ENCODE peak calls at places on chromosome 10, in ten cellular contexts. V is thoracic aorta; Z is HCT116; F is hepatocyte; M is left lung; I is AG04450; G is pancreas; T is CD8-positive, alpha-beta T cell; H is brain microvascular endothelial cell; J is lower lobe of right lung. R is an unnamed sample.

GRCh38 chr10:788796-789748 is 99.6 kb upstream of the DIP2C start:
- DNase-seq in V (no peak), Z (peak; percentile 18), F (peak; percentile 80), M (peak; percentile 66), I (peak; percentile 20), G (no peak), T (no peak), H (peak; percentile 74), J (peak; percentile 80), R (peak; percentile 36)

GRCh38 chr10:131708225-131708624 is 192.6 kb upstream of the PPP2R2D start:
- DNase-seq in V (no peak), Z (no peak), F (no peak), M (no peak), I (no peak), G (no peak), T (no peak), H (no peak), J (no peak), R (no peak)

GRCh38 chr10:103570844-103571655 is 77.5 kb downstream of the NEURL1 start:
- DNase-seq in V (no peak), Z (no peak), F (peak; percentile 47), M (no peak), I (no peak), G (no peak), T (no peak), H (no peak), J (no peak), R (no peak)

GRCh38 chr10:101867931-101868330 is 24.3 kb upstream of the KCNIP2 start:
- DNase-seq in V (no peak), Z (no peak), F (no peak), M (no peak), I (no peak), G (no peak), T (no peak), H (no peak), J (no peak), R (no peak)

GRCh38 chr10:102004376-102004775 is 51.6 kb downstream of the ARMH3 start:
- DNase-seq in V (no peak), Z (no peak), F (no peak), M (no peak), I (peak; percentile 24), G (no peak), T (no peak), H (peak; percentile 82), J (no peak), R (peak; percentile 77)

GRCh38 chr10:124152139-124152780 is 58.9 kb upstream of the CHST15 start:
- DNase-seq in V (peak; percentile 36), Z (peak; percentile 87), F (peak; percentile 77), M (peak; percentile 69), I (no peak), G (no peak), T (no peak), H (peak; percentile 56), J (peak; percentile 57), R (peak; percentile 80)

GRCh38 chr10:102564209-102564834 is 60.5 kb downstream of the SUFU start:
- DNase-seq in V (no peak), Z (no peak), F (no peak), M (no peak), I (no peak), G (no peak), T (no peak), H (no peak), J (no peak), R (no peak)

GRCh38 chr10:89684604-89685003 is 16.8 kb upstream of the KIF20B start:
- DNase-seq in V (no peak), Z (no peak), F (no peak), M (no peak), I (no peak), G (no peak), T (no peak), H (peak; percentile 16), J (no peak), R (peak; percentile 68)

GRCh38 chr10:72331575-72332422 is 22.9 kb downstream of the DNAJB12 start:
- DNase-seq in V (peak; percentile 43), Z (peak; percentile 80), F (peak; percentile 88), M (peak; percentile 92), I (no peak), G (peak; percentile 95), T (peak; percentile 85), H (peak; percentile 68), J (peak; percentile 96), R (peak; percentile 92)

GRCh38 chr10:99374972-99375371 is 45.8 kb downstream of the CNNM1 start:
- DNase-seq in V (no peak), Z (no peak), F (no peak), M (no peak), I (no peak), G (no peak), T (no peak), H (no peak), J (no peak), R (no peak)

GRCh38 chr10:133154411-133154810 is 5.6 kb upstream of the KNDC1 start:
- DNase-seq in V (no peak), Z (no peak), F (no peak), M (no peak), I (no peak), G (no peak), T (no peak), H (no peak), J (no peak), R (no peak)

GRCh38 chr10:119309423-119309770 is 102.0 kb downstream of the GRK5 start:
- DNase-seq in V (no peak), Z (no peak), F (no peak), M (no peak), I (no peak), G (no peak), T (no peak), H (no peak), J (peak; percentile 3), R (no peak)

GRCh38 chr10:123837771-123838170 is 53.8 kb downstream of the CPXM2 start:
- DNase-seq in V (no peak), Z (no peak), F (no peak), M (no peak), I (no peak), G (no peak), T (no peak), H (no peak), J (no peak), R (no peak)

GRCh38 chr10:124336186-124336585 is 82.5 kb downstream of the OAT start:
- DNase-seq in V (no peak), Z (no peak), F (no peak), M (no peak), I (no peak), G (no peak), T (no peak), H (peak; percentile 35), J (no peak), R (no peak)

GRCh38 chr10:30882281-30882680 is 149.4 kb downstream of the ZNF438 start:
- DNase-seq in V (no peak), Z (no peak), F (no peak), M (no peak), I (peak; percentile 23), G (no peak), T (no peak), H (no peak), J (no peak), R (no peak)

GRCh38 chr10:45379891-45380540 is 6.0 kb downstream of the ALOX5 start:
- DNase-seq in V (no peak), Z (no peak), F (no peak), M (peak; percentile 84), I (no peak), G (no peak), T (no peak), H (no peak), J (peak; percentile 83), R (no peak)

DNA sequence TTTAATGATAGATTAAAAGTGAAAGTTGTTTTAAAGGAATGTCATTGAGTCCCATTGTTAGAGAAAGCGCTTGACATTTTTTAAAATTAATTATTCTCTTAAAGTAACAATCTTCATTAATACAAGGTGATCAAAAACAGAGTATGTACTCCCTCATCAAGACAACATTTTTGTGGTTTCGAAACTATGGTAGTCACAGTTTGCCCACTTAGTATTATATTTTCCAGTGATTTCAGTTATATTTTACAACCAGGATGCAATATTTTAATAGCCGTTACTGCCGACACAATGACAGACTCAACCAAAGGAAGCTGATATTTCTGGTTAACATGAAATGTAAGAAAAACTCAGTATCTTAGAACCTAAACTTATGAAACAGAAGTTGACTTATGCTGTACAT is 31.3 kb downstream of the MKX start:
- DNase-seq in V (no peak), Z (no peak), F (no peak), M (no peak), I (no peak), G (no peak), T (no peak), H (no peak), J (no peak), R (no peak)
- H3K4me3 ChIP-seq in V (peak overlapping the region; percentile 59), Z (no peak overlapping the region), F (no peak overlapping the region), M (no peak overlapping the region), I (no peak overlapping the region), G (no peak overlapping the region), T (no peak overlapping the region), H (no peak overlapping the region), J (no peak overlapping the region), R (no peak overlapping the region)

GRCh38 chr10:114753126-114753525 is 68.5 kb upstream of the FHIP2A start:
- DNase-seq in V (no peak), Z (no peak), F (no peak), M (no peak), I (no peak), G (no peak), T (no peak), H (no peak), J (no peak), R (no peak)
- TF ChIP-seq CTCF in V (no peak), Z (no peak), F (no peak), M (no peak), I (peak; percentile 43), G (no peak), T (no peak), H (no peak), J (no peak), R (no peak)

DNA sequence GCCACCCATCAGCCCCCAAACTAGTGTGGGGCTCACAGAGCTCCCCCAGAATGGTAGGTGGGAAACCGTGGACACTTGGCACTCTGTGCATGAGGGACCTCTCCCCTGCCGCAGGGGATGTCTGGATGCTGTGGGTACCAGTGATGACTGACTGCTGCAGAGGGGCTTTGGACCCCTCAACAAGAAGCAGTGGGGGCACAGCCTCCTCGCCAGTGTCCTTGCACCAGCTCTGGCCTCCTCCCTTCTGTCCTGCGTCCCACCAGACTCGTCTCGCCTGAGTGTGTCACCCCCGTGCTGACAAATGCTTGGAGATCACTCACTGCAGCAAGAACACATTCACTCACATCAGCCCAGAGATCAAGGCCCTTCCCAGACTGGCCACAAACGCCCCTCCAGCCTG is 37.3 kb upstream of the R3HCC1L start:
- DNase-seq in V (no peak), Z (no peak), F (no peak), M (no peak), I (no peak), G (no peak), T (no peak), H (no peak), J (no peak), R (no peak)
- H3K27me3 ChIP-seq in V (no peaks in the 10 kb centered on the region), Z (peaks cover 84% of the 10 kb centered on the region), F (peaks cover 16% of the 10 kb centered on the region), M (peaks cover 20% of the 10 kb centered on the region), I (no peaks in the 10 kb centered on the region), G (no peaks in the 10 kb centered on the region), T (no peaks in the 10 kb centered on the region), H (no peaks in the 10 kb centered on the region), J (no peaks in the 10 kb centered on the region), R (peaks cover 3% of the 10 kb centered on the region)

DNA sequence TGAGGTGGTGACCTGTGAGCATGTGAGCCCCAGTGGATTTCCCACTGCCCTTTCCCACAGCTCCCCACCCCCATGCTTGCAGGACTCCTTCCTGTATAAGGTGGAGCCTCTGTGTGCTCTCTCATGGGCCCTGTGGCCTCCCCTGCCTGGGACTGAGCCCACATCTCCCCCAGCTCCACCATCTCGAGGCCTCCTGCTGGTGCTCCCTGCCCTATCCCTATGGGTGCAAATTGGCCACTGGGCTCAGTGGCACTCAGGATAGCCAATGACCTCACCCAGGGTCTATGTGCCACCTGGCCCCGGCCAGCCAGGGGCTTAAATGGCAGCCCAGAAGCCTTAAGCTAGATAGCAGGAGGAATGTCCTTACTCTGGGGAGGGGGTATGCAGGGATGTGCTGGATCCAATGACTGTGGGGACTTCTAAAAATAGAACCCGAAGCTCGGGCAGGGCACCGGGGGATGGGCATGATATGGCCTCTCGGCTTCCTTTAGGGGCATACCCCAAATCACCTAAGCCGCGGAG is 2.0 kb downstream of the LDB3 start:
- DNase-seq in V (no peak), Z (no peak), F (no peak), M (no peak), I (no peak), G (no peak), T (no peak), H (no peak), J (no peak), R (no peak)
- H3K4me3 ChIP-seq in V (peak overlapping the region; percentile 72), Z (no peak overlapping the region), F (no peak overlapping the region), M (no peak overlapping the region), I (no peak overlapping the region), G (no peak overlapping the region), T (no peak overlapping the region), H (no peak overlapping the region), J (peak overlapping the region; percentile 11), R (no peak overlapping the region)